ENCODE peak calls at places on chromosomes 7 and 10, in six cellular contexts. One of them, this sample, is unnamed.

GRCh38 chr10:101018600-101019439 is 12.1 kb downstream of the PDZD7 start:
- DNase-seq in epithelial cell of esophagus: peak
- DNase-seq in ovary: peak
- DNase-seq in spleen: peak
- DNase-seq in tibial artery: peak
- DNase-seq in endodermal cell: peak
- DNase-seq in this sample: peak

GRCh38 chr7:73820013-73820412 is 10.8 kb upstream of the CLDN4 start:
- DNase-seq in tibial artery: peak
- DNase-seq in endodermal cell: peak
- DNase-seq in spleen: peak
- DNase-seq in ovary: no peak
- DNase-seq in epithelial cell of esophagus: no peak
- DNase-seq in this sample: no peak

GRCh38 chr10:7054915-7055314 is 355.9 kb downstream of the SFMBT2 start:
- DNase-seq in endodermal cell: peak
- DNase-seq in spleen: no peak
- DNase-seq in ovary: no peak
- DNase-seq in epithelial cell of esophagus: no peak
- DNase-seq in tibial artery: no peak
- DNase-seq in this sample: no peak

GRCh38 chr10:62744136-62744535 is 60.4 kb upstream of the ADO start:
- DNase-seq in spleen: no peak
- DNase-seq in ovary: no peak
- DNase-seq in epithelial cell of esophagus: no peak
- DNase-seq in tibial artery: no peak
- DNase-seq in endodermal cell: no peak
- DNase-seq in this sample: no peak

GRCh38 chr10:129740532-129741279 is 223.4 kb downstream of the EBF3 start:
- DNase-seq in spleen: peak
- DNase-seq in endodermal cell: peak
- DNase-seq in ovary: no peak
- DNase-seq in tibial artery: peak
- DNase-seq in epithelial cell of esophagus: no peak
- DNase-seq in this sample: no peak

GRCh38 chr7:131945313-131945831 is 388.9 kb upstream of the PODXL start:
- DNase-seq in ovary: peak
- DNase-seq in endodermal cell: peak
- DNase-seq in epithelial cell of esophagus: peak
- DNase-seq in spleen: no peak
- DNase-seq in tibial artery: peak
- DNase-seq in this sample: peak

GRCh38 chr10:71220689-71221540 is 8.5 kb downstream of the UNC5B start:
- DNase-seq in endodermal cell: peak
- DNase-seq in epithelial cell of esophagus: no peak
- DNase-seq in ovary: peak
- DNase-seq in spleen: peak
- DNase-seq in tibial artery: peak
- DNase-seq in this sample: no peak

GRCh38 chr10:77188511-77188910 is 449.1 kb downstream of the KCNMA1 start:
- DNase-seq in tibial artery: no peak
- DNase-seq in epithelial cell of esophagus: peak
- DNase-seq in ovary: no peak
- DNase-seq in endodermal cell: no peak
- DNase-seq in spleen: no peak
- DNase-seq in this sample: no peak

GRCh38 chr10:23035569-23035968 is 59.8 kb upstream of the MSRB2 start:
- DNase-seq in tibial artery: no peak
- DNase-seq in endodermal cell: peak
- DNase-seq in epithelial cell of esophagus: peak
- DNase-seq in spleen: no peak
- DNase-seq in ovary: no peak
- DNase-seq in this sample: no peak

GRCh38 chr7:139875821-139876241 is 46.8 kb downstream of the TBXAS1 start:
- DNase-seq in ovary: no peak
- DNase-seq in tibial artery: no peak
- DNase-seq in spleen: peak
- DNase-seq in endodermal cell: no peak
- DNase-seq in epithelial cell of esophagus: no peak
- DNase-seq in this sample: no peak

GRCh38 chr7:138974675-138975237 is 6.4 kb downstream of the KIAA1549 start:
- DNase-seq in tibial artery: no peak
- DNase-seq in epithelial cell of esophagus: no peak
- DNase-seq in ovary: no peak
- DNase-seq in endodermal cell: peak
- DNase-seq in spleen: no peak
- DNase-seq in this sample: no peak

GRCh38 chr10:17533731-17534130 is 79.3 kb upstream of the ST8SIA6 start:
- DNase-seq in ovary: no peak
- DNase-seq in tibial artery: no peak
- DNase-seq in endodermal cell: no peak
- DNase-seq in epithelial cell of esophagus: no peak
- DNase-seq in spleen: no peak
- DNase-seq in this sample: no peak

GRCh38 chr10:2964632-2965296 is 102.6 kb upstream of the PFKP start:
- DNase-seq in ovary: no peak
- DNase-seq in endodermal cell: no peak
- DNase-seq in epithelial cell of esophagus: no peak
- DNase-seq in tibial artery: no peak
- DNase-seq in spleen: no peak
- DNase-seq in this sample: no peak

GRCh38 chr7:145339319-145339718 is 503.5 kb upstream of the TPK1 start:
- DNase-seq in spleen: no peak
- DNase-seq in tibial artery: no peak
- DNase-seq in epithelial cell of esophagus: no peak
- DNase-seq in endodermal cell: no peak
- DNase-seq in ovary: no peak
- DNase-seq in this sample: no peak

GRCh38 chr7:45387837-45388236 is 186.3 kb upstream of the ADCY1 start:
- DNase-seq in epithelial cell of esophagus: no peak
- DNase-seq in spleen: peak
- DNase-seq in ovary: no peak
- DNase-seq in tibial artery: no peak
- DNase-seq in endodermal cell: no peak
- DNase-seq in this sample: no peak

GRCh38 chr10:27890971-27891370 is 107.9 kb downstream of the ODAD2 start:
- DNase-seq in spleen: no peak
- DNase-seq in ovary: no peak
- DNase-seq in endodermal cell: no peak
- DNase-seq in tibial artery: no peak
- DNase-seq in epithelial cell of esophagus: no peak
- DNase-seq in this sample: no peak

GRCh38 chr7:146961617-146962016 is 845.0 kb downstream of the CNTNAP2 start:
- DNase-seq in spleen: no peak
- DNase-seq in tibial artery: no peak
- DNase-seq in ovary: no peak
- DNase-seq in endodermal cell: no peak
- DNase-seq in epithelial cell of esophagus: peak
- DNase-seq in this sample: no peak

GRCh38 chr10:71773221-71773971 is at the start of gene VSIR:
- DNase-seq in spleen: peak
- DNase-seq in endodermal cell: peak
- DNase-seq in ovary: peak
- DNase-seq in tibial artery: peak
- DNase-seq in epithelial cell of esophagus: peak
- DNase-seq in this sample: peak

GRCh38 chr7:47045169-47045568 is 536.7 kb downstream of the TNS3 start:
- DNase-seq in endodermal cell: no peak
- DNase-seq in tibial artery: peak
- DNase-seq in epithelial cell of esophagus: no peak
- DNase-seq in ovary: peak
- DNase-seq in spleen: no peak
- DNase-seq in this sample: no peak

GRCh38 chr7:139034855-139035587 is 821 bp downstream of the ZC3HAV1L start:
- DNase-seq in tibial artery: no peak
- DNase-seq in ovary: peak
- DNase-seq in endodermal cell: peak
- DNase-seq in spleen: no peak
- DNase-seq in epithelial cell of esophagus: peak
- DNase-seq in this sample: no peak

GRCh38 chr7:120927454-120928103 is 23.0 kb upstream of the ING3 start:
- DNase-seq in endodermal cell: no peak
- DNase-seq in ovary: no peak
- DNase-seq in spleen: no peak
- DNase-seq in epithelial cell of esophagus: no peak
- DNase-seq in tibial artery: no peak
- DNase-seq in this sample: no peak

GRCh38 chr7:148507741-148508285 is 82.8 kb upstream of the C7orf33 start:
- DNase-seq in ovary: no peak
- DNase-seq in epithelial cell of esophagus: no peak
- DNase-seq in endodermal cell: no peak
- DNase-seq in tibial artery: no peak
- DNase-seq in spleen: no peak
- DNase-seq in this sample: no peak

GRCh38 chr10:79191951-79192676 is 123.3 kb downstream of the ZMIZ1 start:
- DNase-seq in spleen: no peak
- DNase-seq in endodermal cell: no peak
- DNase-seq in epithelial cell of esophagus: no peak
- DNase-seq in tibial artery: no peak
- DNase-seq in ovary: no peak
- DNase-seq in this sample: no peak

GRCh38 chr7:41643616-41644015 is 59.3 kb downstream of the INHBA start:
- DNase-seq in epithelial cell of esophagus: no peak
- DNase-seq in spleen: no peak
- DNase-seq in tibial artery: no peak
- DNase-seq in endodermal cell: no peak
- DNase-seq in ovary: no peak
- DNase-seq in this sample: no peak

GRCh38 chr7:1129431-1129830 is 30.6 kb downstream of the ZFAND2A start:
- DNase-seq in endodermal cell: no peak
- DNase-seq in ovary: peak
- DNase-seq in spleen: peak
- DNase-seq in tibial artery: no peak
- DNase-seq in epithelial cell of esophagus: no peak
- DNase-seq in this sample: no peak

DNA sequence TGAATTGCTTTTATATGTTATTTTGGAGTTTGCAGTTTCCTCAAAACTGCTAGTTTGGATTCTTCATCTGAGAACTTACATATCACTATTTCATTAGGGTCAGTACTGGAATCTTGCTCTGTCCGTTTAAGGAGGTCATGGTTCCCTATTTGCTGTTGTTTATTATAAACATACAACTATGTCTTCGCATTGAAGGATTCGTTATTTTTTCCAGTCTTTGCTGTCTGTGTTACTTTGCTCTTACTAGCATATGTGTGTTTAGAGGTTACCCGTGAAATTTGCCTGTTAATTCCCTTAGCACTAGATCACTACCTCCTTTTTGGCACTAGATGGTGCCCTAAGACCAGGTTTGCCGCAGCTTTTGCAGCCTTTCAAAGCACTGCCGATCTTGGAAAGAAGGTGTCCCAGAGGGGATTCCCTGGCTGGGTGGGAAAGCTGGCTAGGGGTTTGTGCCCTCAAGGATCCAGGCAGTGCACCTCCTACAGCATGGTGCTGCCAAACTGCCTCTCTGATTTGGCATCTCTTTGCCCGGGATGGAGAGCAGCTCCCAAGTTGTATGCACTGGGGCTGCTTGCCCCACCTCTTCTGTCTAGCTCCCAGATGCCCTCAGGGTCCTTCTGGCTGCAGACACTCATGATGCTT is 103.1 kb upstream of the APBB1IP start:
- DNase-seq in endodermal cell: peak
- DNase-seq in ovary: no peak
- DNase-seq in epithelial cell of esophagus: peak
- DNase-seq in tibial artery: no peak
- DNase-seq in spleen: peak
- DNase-seq in this sample: no peak
- H3K4me3 ChIP-seq in endodermal cell: no peak
- H3K4me3 ChIP-seq in ovary: no peak
- H3K4me3 ChIP-seq in epithelial cell of esophagus: no peak
- H3K4me3 ChIP-seq in tibial artery: no peak
- H3K4me3 ChIP-seq in spleen: peak
- H3K4me3 ChIP-seq in this sample: peak

DNA sequence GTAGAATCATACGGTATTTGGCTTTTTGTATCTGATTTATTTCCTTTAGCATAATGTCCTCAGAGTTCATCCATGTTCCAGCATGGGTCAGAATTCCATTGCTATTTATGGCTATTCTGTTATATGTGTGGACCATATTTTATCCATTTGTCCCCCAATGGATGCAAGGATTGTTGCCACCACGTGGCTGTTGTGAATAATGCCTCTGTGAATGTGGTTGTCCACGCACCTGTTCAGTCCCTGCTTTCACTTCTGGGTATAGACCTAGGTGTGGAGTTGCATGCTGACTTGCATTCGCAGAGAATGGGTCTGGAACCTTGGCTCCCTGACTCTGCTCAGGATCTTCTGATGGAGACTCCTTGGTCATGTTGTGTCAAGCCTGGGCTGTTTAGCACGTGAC is 199.9 kb downstream of the CAMK1D start:
- DNase-seq in tibial artery: no peak
- DNase-seq in ovary: no peak
- DNase-seq in endodermal cell: no peak
- DNase-seq in spleen: no peak
- DNase-seq in epithelial cell of esophagus: no peak
- DNase-seq in this sample: no peak
- TF ChIP-seq CTCF in tibial artery: no peak
- TF ChIP-seq CTCF in ovary: no peak
- TF ChIP-seq CTCF in endodermal cell: peak
- TF ChIP-seq CTCF in spleen: no peak
- TF ChIP-seq CTCF in epithelial cell of esophagus: no peak
- TF ChIP-seq CTCF in this sample: no peak

DNA sequence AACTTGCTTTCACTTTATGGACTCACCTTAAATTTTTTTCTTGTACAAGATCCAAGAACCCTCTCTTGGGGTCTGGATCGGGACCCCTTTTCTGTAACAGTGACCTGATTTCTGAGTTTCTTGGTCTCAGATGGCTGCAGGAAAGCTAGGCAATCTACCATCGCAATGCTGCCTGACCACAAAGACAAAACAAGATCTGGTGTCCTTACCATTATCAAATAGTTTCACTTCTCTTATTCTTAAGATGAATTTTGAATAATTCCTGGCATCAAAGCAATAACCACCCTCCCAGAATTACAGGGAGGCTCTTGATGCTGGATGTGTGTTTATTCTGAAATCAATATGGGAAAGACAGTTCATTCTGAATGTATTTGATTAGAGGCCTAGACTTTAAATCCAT is 77.4 kb upstream of the FRMD4A start:
- DNase-seq in epithelial cell of esophagus: no peak
- DNase-seq in tibial artery: no peak
- DNase-seq in ovary: no peak
- DNase-seq in endodermal cell: no peak
- DNase-seq in spleen: no peak
- DNase-seq in this sample: no peak
- H3K4me3 ChIP-seq in epithelial cell of esophagus: no peak
- H3K4me3 ChIP-seq in tibial artery: no peak
- H3K4me3 ChIP-seq in ovary: no peak
- H3K4me3 ChIP-seq in endodermal cell: peak
- H3K4me3 ChIP-seq in spleen: no peak
- H3K4me3 ChIP-seq in this sample: no peak

DNA sequence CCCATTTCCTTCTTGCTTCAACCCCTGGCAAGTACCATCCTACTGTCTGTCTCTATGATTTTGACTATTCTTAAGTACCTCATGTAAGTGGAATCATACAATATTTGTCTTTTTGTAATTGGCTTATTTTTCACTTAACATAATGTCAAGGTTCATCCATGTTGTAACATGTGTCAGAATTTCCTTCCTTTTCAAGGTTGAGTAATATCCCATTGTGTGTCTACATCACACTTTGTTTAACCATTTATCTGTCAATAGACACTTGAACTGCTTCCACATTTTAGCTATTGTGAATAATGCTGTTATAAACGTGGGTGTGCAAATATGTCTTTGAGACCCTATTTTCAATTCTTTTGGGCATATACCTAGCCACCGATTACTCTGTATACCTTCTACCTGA is 14.0 kb upstream of the CDK14 start:
- DNase-seq in endodermal cell: no peak
- DNase-seq in epithelial cell of esophagus: peak
- DNase-seq in ovary: no peak
- DNase-seq in tibial artery: no peak
- DNase-seq in spleen: no peak
- DNase-seq in this sample: no peak
- TF ChIP-seq CTCF in endodermal cell: no peak
- TF ChIP-seq CTCF in epithelial cell of esophagus: no peak
- TF ChIP-seq CTCF in ovary: no peak
- TF ChIP-seq CTCF in tibial artery: no peak
- TF ChIP-seq CTCF in spleen: no peak
- TF ChIP-seq CTCF in this sample: no peak